ENCODE peak calls at places on chromosomes 11 and 22, in four cellular contexts. Y is HuH-7.5, Z is right atrium auricular region, U is RWPE1. C is an unnamed sample.

GRCh38 chr11:85950317-85951048 is 95.3 kb downstream of the CCDC83 start:
- DNase-seq in Y (no peak), Z (no peak), U (no peak), C (no peak)

GRCh38 chr11:36030707-36031365 is 87.0 kb downstream of the LDLRAD3 start:
- DNase-seq in Y (no peak), Z (no peak), U (no peak), C (no peak)

GRCh38 chr11:119509277-119509841 is 86.4 kb upstream of the THY1 start:
- DNase-seq in Y (no peak), Z (no peak), U (no peak), C (peak)

GRCh38 chr11:130580372-130580771 is 131.9 kb downstream of the ADAMTS15 start:
- DNase-seq in Y (no peak), Z (peak), U (peak), C (no peak)

GRCh38 chr11:57424802-57425564 is 1.9 kb downstream of the SLC43A3 start:
- DNase-seq in Y (no peak), Z (peak), U (no peak), C (peak)

GRCh38 chr11:2084721-2085120 is 54.5 kb downstream of the IGF2 start:
- DNase-seq in Y (no peak), Z (no peak), U (no peak), C (no peak)

GRCh38 chr11:126646701-126647209 is 291.3 kb downstream of the ST3GAL4 start:
- DNase-seq in Y (no peak), Z (no peak), U (peak), C (no peak)

GRCh38 chr11:80595011-80595410 is 1154.2 kb upstream of the TENM4 start:
- DNase-seq in Y (no peak), Z (no peak), U (peak), C (no peak)

GRCh38 chr22:19344420-19344819 is 52.9 kb upstream of the CLTCL1 start:
- DNase-seq in Y (no peak), Z (no peak), U (no peak), C (no peak)

GRCh38 chr11:22927793-22928192 is 67.5 kb upstream of the CCDC179 start:
- DNase-seq in Y (no peak), Z (no peak), U (no peak), C (no peak)

GRCh38 chr22:45678961-45679912 is 7.6 kb downstream of the ATXN10 start:
- DNase-seq in Y (no peak), Z (no peak), U (peak), C (no peak)

GRCh38 chr22:50208939-50209892 is 8.4 kb downstream of the SELENOO start:
- DNase-seq in Y (no peak), Z (no peak), U (no peak), C (no peak)

GRCh38 chr11:36818410-36818809 is 220.4 kb upstream of the RAG2 start:
- DNase-seq in Y (no peak), Z (no peak), U (no peak), C (no peak)

GRCh38 chr11:3808846-3809623 is 675 bp downstream of the PGAP2 start:
- DNase-seq in Y (peak), Z (no peak), U (peak), C (peak)

GRCh38 chr11:43947003-43947500 is 4.6 kb downstream of the C11orf96 start:
- DNase-seq in Y (no peak), Z (peak), U (no peak), C (no peak)

GRCh38 chr11:72411623-72412532 is 22.5 kb downstream of the CLPB start:
- DNase-seq in Y (no peak), Z (no peak), U (no peak), C (no peak)

GRCh38 chr22:23772315-23773246 is at the start of gene MMP11:
- DNase-seq in Y (peak), Z (no peak), U (peak), C (peak)

GRCh38 chr11:85682330-85683305 is 3.4 kb downstream of the CCDC89 start:
- DNase-seq in Y (peak), Z (no peak), U (no peak), C (no peak)

GRCh38 chr22:28222976-28223375 is 303.9 kb upstream of the PITPNB start:
- DNase-seq in Y (no peak), Z (no peak), U (no peak), C (no peak)

GRCh38 chr22:31068970-31069369 is 12.1 kb upstream of the SMTN start:
- DNase-seq in Y (no peak), Z (no peak), U (no peak), C (no peak)

GRCh38 chr11:124823512-124824376 is 23.5 kb upstream of the MSANTD2 start:
- DNase-seq in Y (no peak), Z (no peak), U (no peak), C (no peak)

GRCh38 chr11:72239296-72239848 is 4.6 kb downstream of the PHOX2A start:
- DNase-seq in Y (no peak), Z (no peak), U (peak), C (peak)

GRCh38 chr11:110972640-110973039 is 260.4 kb upstream of the ARHGAP20 start:
- DNase-seq in Y (no peak), Z (no peak), U (peak), C (no peak)

GRCh38 chr11:35946766-35947165 is 2.9 kb downstream of the LDLRAD3 start:
- DNase-seq in Y (no peak), Z (no peak), U (no peak), C (no peak)

GRCh38 chr11:125148011-125148410 is 16.5 kb upstream of the PKNOX2 start:
- DNase-seq in Y (no peak), Z (no peak), U (no peak), C (no peak)

C was measured in 8988T.